ENCODE peak calls at places on chromosomes 11 and 22, in ten cellular contexts. A, H, O, T, W, N, D, S, G and F are unnamed samples.

GRCh38 chr11:2376751-2377451 is at the start of gene CD81:
- DNase-seq in A (peak), H (no peak), O (peak), T (peak), W (no peak), N (no peak), D (peak), S (peak), G (peak), F (no peak)

GRCh38 chr11:69558519-69558941 is 77.1 kb downstream of the LINC01488 start:
- DNase-seq in A (peak), H (peak), O (no peak), T (no peak), W (no peak), N (no peak), D (peak), S (no peak), G (peak), F (no peak)

GRCh38 chr11:82703796-82704195 is 29.9 kb downstream of the FAM181B start:
- DNase-seq in A (no peak), H (no peak), O (no peak), T (peak), W (no peak), N (no peak), D (no peak), S (no peak), G (no peak), F (no peak)

GRCh38 chr22:19782533-19782932 is 22.0 kb downstream of the TBX1 start:
- DNase-seq in A (no peak), H (no peak), O (no peak), T (no peak), W (no peak), N (no peak), D (no peak), S (no peak), G (no peak), F (no peak)

GRCh38 chr22:27778299-27779090 is 23.1 kb downstream of the MN1 start:
- DNase-seq in A (no peak), H (no peak), O (no peak), T (no peak), W (no peak), N (no peak), D (no peak), S (no peak), G (no peak), F (no peak)

GRCh38 chr22:31443516-31443915 is 44.1 kb downstream of the DRG1 start:
- DNase-seq in A (no peak), H (no peak), O (no peak), T (no peak), W (no peak), N (no peak), D (no peak), S (no peak), G (no peak), F (no peak)

GRCh38 chr11:69463892-69464620 is 17.4 kb upstream of the LINC01488 start:
- DNase-seq in A (no peak), H (no peak), O (no peak), T (no peak), W (no peak), N (no peak), D (no peak), S (no peak), G (no peak), F (no peak)

GRCh38 chr11:127994736-127995135 is 592.6 kb downstream of the ETS1 start:
- DNase-seq in A (no peak), H (no peak), O (no peak), T (peak), W (no peak), N (peak), D (no peak), S (no peak), G (no peak), F (no peak)

GRCh38 chr11:86743223-86744118 is 56.9 kb upstream of the PRSS23 start:
- DNase-seq in A (peak), H (peak), O (no peak), T (peak), W (peak), N (peak), D (peak), S (no peak), G (no peak), F (no peak)

GRCh38 chr11:61650781-61651571 is 29.2 kb upstream of the DAGLA start:
- DNase-seq in A (no peak), H (no peak), O (no peak), T (no peak), W (no peak), N (peak), D (no peak), S (no peak), G (no peak), F (no peak)

GRCh38 chr11:118406599-118407166 is 5.3 kb downstream of the ATP5MG start:
- DNase-seq in A (no peak), H (no peak), O (no peak), T (no peak), W (no peak), N (peak), D (no peak), S (no peak), G (no peak), F (no peak)

GRCh38 chr11:111387318-111387863 is 8.3 kb upstream of the POU2AF1 start:
- DNase-seq in A (no peak), H (no peak), O (no peak), T (no peak), W (no peak), N (no peak), D (no peak), S (no peak), G (no peak), F (no peak)

GRCh38 chr11:133576351-133576750 is 44.0 kb upstream of the OPCML start:
- DNase-seq in A (peak), H (no peak), O (no peak), T (no peak), W (no peak), N (no peak), D (peak), S (no peak), G (no peak), F (no peak)

GRCh38 chr11:131671764-131672163 is 301.3 kb downstream of the NTM start:
- DNase-seq in A (no peak), H (no peak), O (peak), T (no peak), W (no peak), N (no peak), D (no peak), S (no peak), G (no peak), F (no peak)

GRCh38 chr22:38305481-38306448 is 11.5 kb downstream of the CSNK1E start:
- DNase-seq in A (peak), H (no peak), O (no peak), T (peak), W (no peak), N (peak), D (peak), S (no peak), G (no peak), F (no peak)

GRCh38 chr22:28171135-28171534 is 252.1 kb upstream of the PITPNB start:
- DNase-seq in A (no peak), H (no peak), O (no peak), T (no peak), W (no peak), N (no peak), D (no peak), S (no peak), G (no peak), F (no peak)

GRCh38 chr11:107590460-107591097 is 368 bp upstream of the ELMOD1 start:
- DNase-seq in A (no peak), H (no peak), O (no peak), T (no peak), W (no peak), N (no peak), D (peak), S (no peak), G (no peak), F (no peak)

GRCh38 chr11:106160494-106160893 is 83.0 kb downstream of the AASDHPPT start:
- DNase-seq in A (no peak), H (no peak), O (no peak), T (no peak), W (no peak), N (peak), D (no peak), S (no peak), G (no peak), F (no peak)